ENCODE peak calls at places on chromosomes 4 and X, in eight cellular contexts. T is right cardiac atrium; H is CD8-positive, alpha-beta memory T cell; V is uterus; X is pancreas; M is colonic mucosa; A is gastrocnemius medialis; Y is heart left ventricle. F is an unnamed sample.
A peak's percentile ranks its signal among the peaks of the same experiment; 100 is the strongest.

GRCh38 chr4:111464251-111465045 is 680.8 kb upstream of the FAM241A start:
- DNase-seq in T (no peak), H (no peak), V (no peak), X (no peak), M (no peak), A (no peak), Y (no peak), F (no peak)

GRCh38 chrX:42023122-42023521 is 99.8 kb upstream of the CASK start:
- DNase-seq in T (no peak), H (no peak), V (no peak), X (no peak), M (no peak), A (no peak), Y (no peak), F (no peak)

GRCh38 chrX:17590892-17591740 is 146.2 kb upstream of the SCML1 start:
- DNase-seq in T (peak; percentile 70), H (no peak), V (peak; percentile 65), X (peak; percentile 61), M (peak; percentile 64), A (peak; percentile 9), Y (peak; percentile 52), F (peak; percentile 27)

GRCh38 chr4:35541146-35541887 is 703.0 kb downstream of the ARAP2 start:
- DNase-seq in T (no peak), H (no peak), V (no peak), X (no peak), M (no peak), A (no peak), Y (no peak), F (no peak)

GRCh38 chr4:118396881-118397666 is 44.3 kb upstream of the PRSS12 start:
- DNase-seq in T (no peak), H (no peak), V (no peak), X (no peak), M (no peak), A (no peak), Y (no peak), F (no peak)

GRCh38 chr4:37726666-37727065 is 40.5 kb upstream of the RELL1 start:
- DNase-seq in T (no peak), H (no peak), V (no peak), X (no peak), M (no peak), A (no peak), Y (no peak), F (no peak)

GRCh38 chr4:104677122-104677521 is 182.4 kb upstream of the CXXC4 start:
- DNase-seq in T (peak; percentile 61), H (no peak), V (no peak), X (no peak), M (peak; percentile 18), A (no peak), Y (no peak), F (no peak)

GRCh38 chr4:65391814-65392213 is 278.5 kb downstream of the EPHA5 start:
- DNase-seq in T (no peak), H (no peak), V (no peak), X (no peak), M (no peak), A (no peak), Y (no peak), F (no peak)

GRCh38 chr4:184402740-184403383 is 71.5 kb downstream of the IRF2 start:
- DNase-seq in T (no peak), H (no peak), V (no peak), X (no peak), M (no peak), A (no peak), Y (no peak), F (no peak)

GRCh38 chr4:109015413-109015810 is 252.6 kb upstream of the ETNPPL start:
- DNase-seq in T (no peak), H (no peak), V (no peak), X (no peak), M (no peak), A (no peak), Y (no peak), F (no peak)

GRCh38 chrX:134715930-134716619 is 57.8 kb upstream of the PLAC1 start:
- DNase-seq in T (no peak), H (no peak), V (no peak), X (no peak), M (no peak), A (no peak), Y (no peak), F (no peak)

GRCh38 chr4:8550691-8551090 is 29.5 kb upstream of the GPR78 start:
- DNase-seq in T (no peak), H (no peak), V (no peak), X (no peak), M (no peak), A (no peak), Y (no peak), F (no peak)

GRCh38 chr4:88295656-88296055 is 11.3 kb upstream of the PPM1K start:
- DNase-seq in T (peak; percentile 57), H (no peak), V (no peak), X (no peak), M (no peak), A (no peak), Y (peak; percentile 61), F (peak; percentile 41)

DNA sequence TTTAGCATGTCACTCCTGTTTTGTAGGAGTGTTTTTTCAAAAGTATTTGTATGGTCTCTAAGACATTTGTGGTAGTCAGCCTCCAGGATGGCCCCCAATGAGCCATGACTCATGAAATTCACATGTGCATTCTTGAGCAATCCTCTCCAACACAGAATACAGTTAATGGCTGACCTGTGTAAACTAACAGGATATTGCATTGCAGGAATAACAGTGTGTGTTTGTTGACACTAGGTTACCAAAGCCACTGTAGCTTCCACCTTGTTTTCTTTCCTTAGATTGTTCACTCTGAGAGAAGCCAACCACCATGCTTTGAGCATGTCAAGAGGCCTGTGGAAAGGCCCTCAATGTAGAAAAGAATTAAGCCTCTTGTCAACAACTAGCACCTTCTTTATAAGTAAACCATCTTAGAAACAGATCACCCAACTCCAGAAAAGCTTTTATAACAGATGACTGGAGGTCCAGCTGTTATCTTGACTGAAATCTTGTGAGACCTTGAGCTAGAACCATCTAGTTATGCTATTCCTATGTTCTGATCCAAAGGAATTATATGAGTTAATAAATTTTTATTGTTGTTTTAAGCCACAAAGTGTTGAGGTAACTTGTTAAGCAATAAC is 28.5 kb downstream of the TBCK start:
- DNase-seq in T (no peak), H (no peak), V (no peak), X (no peak), M (no peak), A (no peak), Y (no peak), F (no peak)
- H3K27ac ChIP-seq in T (no peak overlapping the region), H (no peak overlapping the region), V (no peak overlapping the region), X (no peak overlapping the region), M (no peak overlapping the region), A (no peak overlapping the region), Y (no peak overlapping the region), F (no peak overlapping the region)

GRCh38 chrX:66675541-66675940 is 36.7 kb upstream of the EDA2R start:
- DNase-seq in T (no peak), H (no peak), V (no peak), X (no peak), M (no peak), A (no peak), Y (no peak), F (no peak)

GRCh38 chrX:66674506-66674905 is 35.6 kb upstream of the EDA2R start:
- DNase-seq in T (no peak), H (no peak), V (no peak), X (no peak), M (no peak), A (no peak), Y (no peak), F (no peak)

GRCh38 chrX:66676990-66677389 is 38.1 kb upstream of the EDA2R start:
- DNase-seq in T (no peak), H (no peak), V (no peak), X (no peak), M (no peak), A (no peak), Y (no peak), F (no peak)

GRCh38 chrX:66676413-66676812 is 37.5 kb upstream of the EDA2R start:
- DNase-seq in T (no peak), H (no peak), V (no peak), X (no peak), M (no peak), A (no peak), Y (no peak), F (no peak)

DNA sequence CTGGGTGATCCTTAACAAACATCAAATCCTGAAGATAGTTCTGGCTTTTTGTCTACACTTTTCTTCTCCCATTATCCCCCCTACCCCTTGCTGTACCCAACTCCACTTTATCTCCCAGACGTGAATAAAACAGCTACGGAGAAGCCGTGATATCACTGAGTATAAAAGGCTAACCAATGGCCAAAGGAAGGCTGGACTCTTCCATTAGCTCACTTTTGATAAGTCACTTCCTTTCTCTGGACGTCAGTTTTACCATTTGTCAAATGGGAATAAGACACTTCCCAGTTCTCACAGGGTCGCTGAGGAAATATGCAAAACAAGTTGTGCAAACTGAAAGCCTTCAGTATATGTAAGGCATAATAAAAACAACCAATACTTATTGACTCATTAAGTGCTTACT is 38.6 kb upstream of the EDA2R start:
- DNase-seq in T (no peak), H (no peak), V (no peak), X (no peak), M (no peak), A (no peak), Y (no peak), F (no peak)
- H3K27ac ChIP-seq in T (no peak overlapping the region), H (no peak overlapping the region), V (no peak overlapping the region), X (no peak overlapping the region), M (no peak overlapping the region), A (no peak overlapping the region), Y (no peak overlapping the region), F (no peak overlapping the region)

DNA sequence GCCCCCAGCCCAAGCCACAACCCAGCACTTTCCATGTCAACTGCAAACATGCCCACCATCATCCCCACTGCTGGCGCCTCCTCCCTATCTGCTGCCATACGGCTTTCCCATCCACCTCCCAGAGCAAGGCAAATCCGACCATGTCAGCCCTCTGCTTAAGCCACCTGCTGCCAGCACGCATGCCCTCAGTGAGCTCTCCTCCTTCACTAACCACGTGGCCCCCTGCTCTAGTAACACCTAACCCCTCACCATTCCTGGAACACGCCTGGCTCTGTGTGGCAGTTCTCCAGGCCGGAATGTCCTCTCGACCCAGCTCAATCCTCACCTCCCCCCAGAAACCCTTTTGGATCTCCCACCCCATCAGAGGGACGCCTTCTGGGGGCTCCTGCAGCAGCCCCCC is 17.4 kb downstream of the BCAP31 start:
- DNase-seq in T (peak; percentile 60), H (no peak), V (no peak), X (no peak), M (no peak), A (no peak), Y (peak; percentile 55), F (no peak)
- H3K27ac ChIP-seq in T (peak overlapping the region; percentile 84), H (no peak overlapping the region), V (no peak overlapping the region), X (no peak overlapping the region), M (no peak overlapping the region), A (peak overlapping the region; percentile 91), Y (no peak overlapping the region), F (peak overlapping the region; percentile 87)

DNA sequence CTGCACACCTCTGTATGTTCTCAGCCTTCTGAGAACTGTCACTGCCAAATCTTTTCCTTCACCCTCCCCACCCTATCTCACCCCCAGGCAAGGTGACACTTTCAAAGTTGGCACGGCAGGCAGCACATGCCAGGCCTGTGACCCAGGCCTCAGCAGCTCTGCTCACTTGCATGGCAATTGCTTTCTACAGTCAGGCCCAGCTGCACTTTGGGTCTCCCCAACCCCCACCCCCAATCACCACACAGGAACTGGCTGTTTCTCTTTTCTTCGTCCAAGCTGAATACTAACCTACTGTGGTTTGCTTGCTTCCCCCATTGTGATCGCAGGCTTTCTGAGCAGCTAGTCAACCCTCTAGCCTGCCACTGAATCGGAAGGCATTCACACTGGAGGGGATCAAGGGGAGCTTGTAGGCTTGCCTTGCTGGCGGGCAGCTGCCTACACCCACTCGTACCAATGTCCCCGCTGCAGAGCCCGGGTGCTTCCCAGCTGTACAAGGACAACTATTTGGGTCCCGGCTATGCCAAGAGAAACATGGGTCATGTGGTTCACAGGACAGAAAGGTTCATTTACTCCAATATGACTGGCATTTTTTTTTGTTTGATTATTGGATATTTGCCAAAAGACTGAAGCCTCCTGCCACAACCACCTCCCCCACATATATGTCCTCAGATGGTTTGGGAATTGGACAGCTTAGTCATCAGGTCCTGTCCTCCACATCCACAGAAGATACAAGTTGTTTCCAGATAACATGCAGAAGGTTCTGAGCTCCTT is 28.1 kb downstream of the SLC25A43 start:
- DNase-seq in T (no peak), H (peak; percentile 45), V (no peak), X (no peak), M (no peak), A (no peak), Y (peak; percentile 53), F (peak; percentile 23)
- H3K27ac ChIP-seq in T (peak overlapping the region; percentile 11), H (no peak overlapping the region), V (no peak overlapping the region), X (no peak overlapping the region), M (no peak overlapping the region), A (no peak overlapping the region), Y (no peak overlapping the region), F (peak overlapping the region; percentile 60)